ENCODE peak calls at places on chromosomes 16 and 17, in nine cellular contexts. X is right cardiac atrium; C is naive thymus-derived CD4-positive, alpha-beta T cell; B is endodermal cell; E is effector memory CD4-positive, alpha-beta T cell; O is heart left ventricle; D is adrenal gland; H is thoracic aorta; M is tibial nerve. L is an unnamed sample. For H3K4me1, the result is how much of the 10 kb centered on the place peaks cover.

GRCh38 chr16:9793623-9794022 is 388.6 kb downstream of the GRIN2A start:
- DNase-seq in X (no peak), C (no peak), B (no peak), E (no peak), O (no peak), D (no peak), H (no peak), M (no peak), L (no peak)

GRCh38 chr16:77531741-77532140 is 96.9 kb upstream of the ADAMTS18 start:
- DNase-seq in X (no peak), C (no peak), B (no peak), E (no peak), O (no peak), D (no peak), H (no peak), M (no peak), L (no peak)

GRCh38 chr16:55480228-55480655 is 1.2 kb downstream of the MMP2 start:
- DNase-seq in X (peak), C (no peak), B (peak), E (no peak), O (peak), D (peak), H (peak), M (peak), L (peak)

GRCh38 chr16:7422489-7422888 is 89.8 kb downstream of the RBFOX1 start:
- DNase-seq in X (no peak), C (no peak), B (no peak), E (no peak), O (no peak), D (no peak), H (no peak), M (no peak), L (no peak)

GRCh38 chr17:36641877-36642845 is 40.8 kb downstream of the MRM1 start:
- DNase-seq in X (no peak), C (no peak), B (peak), E (no peak), O (no peak), D (no peak), H (no peak), M (no peak), L (no peak)

GRCh38 chr17:16374129-16374528 is 6.8 kb upstream of the UBB start:
- DNase-seq in X (no peak), C (no peak), B (no peak), E (no peak), O (no peak), D (no peak), H (peak), M (no peak), L (no peak)

GRCh38 chr17:76957600-76958464 is 89.6 kb downstream of the MGAT5B start:
- DNase-seq in X (no peak), C (no peak), B (no peak), E (no peak), O (no peak), D (no peak), H (no peak), M (no peak), L (no peak)

GRCh38 chr16:66481081-66481942 is 54.2 kb downstream of the BEAN1 start:
- DNase-seq in X (no peak), C (no peak), B (no peak), E (no peak), O (no peak), D (no peak), H (no peak), M (no peak), L (peak)

GRCh38 chr16:11781773-11782172 is 15.3 kb downstream of the ZC3H7A start:
- DNase-seq in X (no peak), C (no peak), B (no peak), E (no peak), O (no peak), D (no peak), H (no peak), M (no peak), L (no peak)

GRCh38 chr17:7704601-7705268 is at the start of gene EFNB3:
- DNase-seq in X (no peak), C (no peak), B (peak), E (no peak), O (peak), D (no peak), H (no peak), M (no peak), L (no peak)

GRCh38 chr16:50616883-50617629 is 64.1 kb downstream of the SNX20 start:
- DNase-seq in X (peak), C (no peak), B (peak), E (no peak), O (no peak), D (no peak), H (no peak), M (no peak), L (no peak)

GRCh38 chr17:68294196-68294555 is 2.9 kb downstream of the ARSG start:
- DNase-seq in X (no peak), C (no peak), B (no peak), E (no peak), O (no peak), D (no peak), H (no peak), M (no peak), L (no peak)

GRCh38 chr16:13194766-13195165 is 293.4 kb downstream of the SHISA9 start:
- DNase-seq in X (no peak), C (no peak), B (no peak), E (no peak), O (no peak), D (no peak), H (no peak), M (no peak), L (no peak)

GRCh38 chr17:1372618-1373017 is 27.4 kb downstream of the YWHAE start:
- DNase-seq in X (no peak), C (no peak), B (no peak), E (no peak), O (no peak), D (no peak), H (no peak), M (no peak), L (no peak)
- H3K4me1 ChIP-seq in X (under half), C (under half), B (under half), E (under half), O (half or more), D (half or more), H (under half), M (half or more), L (half or more)

GRCh38 chr17:20203761-20204263 is 194.7 kb downstream of the SPECC1 start:
- DNase-seq in X (no peak), C (no peak), B (no peak), E (no peak), O (no peak), D (no peak), H (no peak), M (no peak), L (no peak)
- H3K4me1 ChIP-seq in X (under half), C (under half), B (under half), E (under half), O (under half), D (under half), H (under half), M (under half), L (under half)

GRCh38 chr17:79541038-79541437 is 69.8 kb downstream of the RBFOX3 start:
- DNase-seq in X (no peak), C (no peak), B (no peak), E (no peak), O (no peak), D (no peak), H (no peak), M (no peak), L (no peak)
- H3K4me1 ChIP-seq in X (under half), C (under half), B (under half), E (under half), O (under half), D (under half), H (under half), M (under half), L (under half)

GRCh38 chr17:50194441-50195195 is 6.8 kb downstream of the COL1A1 start:
- DNase-seq in X (peak), C (no peak), B (no peak), E (no peak), O (no peak), D (no peak), H (no peak), M (no peak), L (no peak)

GRCh38 chr17:50195196-50195865 is 6.1 kb downstream of the COL1A1 start:
- DNase-seq in X (peak), C (no peak), B (no peak), E (no peak), O (no peak), D (no peak), H (no peak), M (no peak), L (no peak)

GRCh38 chr17:50198026-50198669 is 3.3 kb downstream of the COL1A1 start:
- DNase-seq in X (peak), C (peak), B (peak), E (peak), O (peak), D (peak), H (no peak), M (no peak), L (no peak)

GRCh38 chr17:50196036-50196435 is 5.4 kb downstream of the COL1A1 start:
- DNase-seq in X (peak), C (no peak), B (no peak), E (no peak), O (no peak), D (no peak), H (no peak), M (no peak), L (no peak)

GRCh38 chr17:50196826-50197225 is 4.6 kb downstream of the COL1A1 start:
- DNase-seq in X (peak), C (no peak), B (no peak), E (no peak), O (no peak), D (no peak), H (no peak), M (no peak), L (no peak)
- H3K4me1 ChIP-seq in X (under half), C (under half), B (under half), E (under half), O (under half), D (under half), H (under half), M (under half), L (under half)

GRCh38 chr17:78771758-78772382 is 10.2 kb downstream of the CYTH1 start:
- DNase-seq in X (no peak), C (no peak), B (no peak), E (no peak), O (no peak), D (no peak), H (no peak), M (no peak), L (no peak)

GRCh38 chr17:78779848-78780247 is 2.2 kb downstream of the CYTH1 start:
- DNase-seq in X (no peak), C (no peak), B (peak), E (peak), O (no peak), D (no peak), H (no peak), M (no peak), L (no peak)

GRCh38 chr17:78777886-78778285 is 4.2 kb downstream of the CYTH1 start:
- DNase-seq in X (no peak), C (no peak), B (no peak), E (no peak), O (no peak), D (no peak), H (no peak), M (no peak), L (no peak)

GRCh38 chr17:78774456-78774855 is 7.6 kb downstream of the CYTH1 start:
- DNase-seq in X (no peak), C (no peak), B (no peak), E (no peak), O (no peak), D (no peak), H (no peak), M (no peak), L (no peak)

GRCh38 chr17:78774956-78775571 is 7.0 kb downstream of the CYTH1 start:
- DNase-seq in X (no peak), C (peak), B (peak), E (peak), O (no peak), D (no peak), H (no peak), M (no peak), L (no peak)
- H3K4me1 ChIP-seq in X (under half), C (half or more), B (under half), E (half or more), O (half or more), D (half or more), H (under half), M (under half), L (under half)

L was measured in suprapubic skin.